ENCODE peak calls at places on chromosomes 7 and 10, in ten cellular contexts. J is Kasumi-1, V is tibial nerve, P is endodermal cell, L is nucleus accumbens, M is activated T-cell treated with anti-CD3 and anti-CD28 coated beads for 48 hours, X is T1000, C is GOT3, Y is caudate nucleus, E is GM10248. D is an unnamed sample.

GRCh38 chr10:84957427-84957826 is 629.0 kb downstream of the CCSER2 start:
- DNase-seq in X (no peak), Y (no peak), P (peak), V (no peak), J (no peak), L (no peak), M (no peak), E (no peak), C (no peak), D (no peak)

GRCh38 chr7:101921061-101921460 is 103.6 kb downstream of the CUX1 start:
- DNase-seq in L (no peak), M (no peak), J (no peak), E (no peak), V (no peak), C (no peak), X (no peak), P (no peak), Y (no peak), D (no peak)

GRCh38 chr10:43264987-43265798 is 1.7 kb downstream of the RASGEF1A start:
- DNase-seq in J (no peak), P (no peak), E (no peak), M (no peak), X (no peak), L (no peak), V (no peak), Y (no peak), C (no peak), D (no peak)

GRCh38 chr10:110067960-110068770 is 60.4 kb downstream of the ADD3 start:
- DNase-seq in L (no peak), C (no peak), Y (no peak), M (no peak), X (no peak), P (peak), J (peak), V (peak), E (peak), D (no peak)

GRCh38 chr10:49360271-49361177 is 35.4 kb downstream of the DRGX start:
- DNase-seq in M (no peak), P (peak), E (no peak), Y (no peak), L (no peak), X (no peak), V (no peak), J (peak), C (no peak), D (no peak)

GRCh38 chr7:90119178-90119971 is 34.9 kb upstream of the STEAP1 start:
- DNase-seq in Y (peak), C (peak), J (no peak), P (peak), X (peak), M (no peak), E (no peak), L (peak), V (no peak), D (no peak)

GRCh38 chr10:29675984-29676383 is 41.2 kb upstream of the SVIL start:
- DNase-seq in J (no peak), C (no peak), L (no peak), M (no peak), P (no peak), E (no peak), X (no peak), Y (no peak), V (no peak), D (no peak)

GRCh38 chr10:56583316-56583715 is 222.3 kb upstream of the ZWINT start:
- DNase-seq in J (no peak), L (no peak), P (no peak), X (no peak), Y (no peak), C (no peak), V (no peak), M (no peak), E (no peak), D (no peak)

GRCh38 chr7:15729746-15730145 is 43.3 kb upstream of the MEOX2 start:
- DNase-seq in Y (no peak), P (no peak), X (no peak), L (no peak), M (no peak), E (no peak), C (no peak), J (no peak), V (no peak), D (no peak)

GRCh38 chr10:117746541-117747195 is 204.1 kb downstream of the EMX2 start:
- DNase-seq in P (peak), L (no peak), M (no peak), E (no peak), Y (no peak), C (no peak), V (no peak), J (no peak), X (no peak), D (no peak)

GRCh38 chr10:129881641-129882040 is 82.4 kb downstream of the EBF3 start:
- DNase-seq in J (no peak), V (no peak), X (no peak), M (no peak), Y (no peak), P (no peak), C (no peak), L (no peak), E (no peak), D (no peak)

GRCh38 chr7:75734586-75735047 is 4.1 kb downstream of the HIP1 start:
- DNase-seq in X (no peak), P (peak), J (no peak), Y (no peak), M (no peak), V (no peak), C (no peak), L (no peak), E (no peak), D (no peak)

GRCh38 chr7:139231513-139232376 is 708 bp downstream of the UBN2 start:
- DNase-seq in M (peak), J (peak), L (no peak), E (peak), Y (peak), P (peak), X (no peak), V (peak), C (no peak), D (no peak)

GRCh38 chr7:19224951-19225350 is 79.7 kb upstream of the FERD3L start:
- DNase-seq in C (no peak), J (no peak), V (no peak), P (no peak), E (no peak), M (no peak), L (no peak), X (no peak), Y (no peak), D (no peak)

GRCh38 chr10:59878289-59878688 is 28.1 kb downstream of the CCDC6 start:
- DNase-seq in P (no peak), J (no peak), V (no peak), L (no peak), C (no peak), E (no peak), X (no peak), Y (no peak), M (no peak), D (no peak)

GRCh38 chr10:122142652-122143237 is 128.4 kb upstream of the BTBD16 start:
- DNase-seq in Y (no peak), V (no peak), M (no peak), J (no peak), C (no peak), L (peak), X (peak), E (peak), P (peak), D (no peak)

GRCh38 chr7:65731562-65732035 is 141.3 kb upstream of the VKORC1L1 start:
- DNase-seq in C (no peak), J (no peak), M (peak), P (peak), V (no peak), X (no peak), E (peak), Y (no peak), L (no peak), D (no peak)